ENCODE peak calls at places on chromosomes 6 and 20, in nine cellular contexts. R is activated gamma-delta T cell treated with Interleukin-2 at 50 U/mL for 16 hours; N is activated B cell treated with CpG ODN at 0.5 μM for 24 hours; L is uterus; S is anterior cingulate cortex; P is fibroblast of gingiva; Y is tibial artery; W is stimulated activated CD8-positive, alpha-beta memory T cell treated with anti-CD3 and anti-CD28 coated beads, Interleukin-2, amount 100 ng/mL, for 1 hour; B is activated CD8-positive, alpha-beta memory T cell treated with anti-CD3 and anti-CD28 coated beads, Interleukin-2, amount 50 U/mL, for 48 hours. H is an unnamed sample.

GRCh38 chr20:375265-375889 is 5.2 kb upstream of the TRIB3 start:
- DNase-seq in R (no peak), N (no peak), L (no peak), S (no peak), P (no peak), Y (no peak), W (no peak), B (no peak), H (no peak)

GRCh38 chr20:50729925-50730764 is 1.2 kb upstream of the PARD6B start:
- DNase-seq in R (no peak), N (no peak), L (no peak), S (no peak), P (no peak), Y (peak), W (no peak), B (no peak), H (no peak)

GRCh38 chr6:41877051-41877680 is 18.0 kb downstream of the USP49 start:
- DNase-seq in R (no peak), N (no peak), L (no peak), S (no peak), P (no peak), Y (no peak), W (no peak), B (no peak), H (no peak)

GRCh38 chr6:150417899-150418824 is 49.4 kb downstream of the IYD start:
- DNase-seq in R (no peak), N (no peak), L (no peak), S (no peak), P (peak), Y (no peak), W (no peak), B (no peak), H (peak)

GRCh38 chr6:98335594-98335993 is 498.8 kb upstream of the POU3F2 start:
- DNase-seq in R (no peak), N (no peak), L (no peak), S (no peak), P (no peak), Y (no peak), W (no peak), B (no peak), H (no peak)

GRCh38 chr6:142853244-142854180 is 91.5 kb downstream of the HIVEP2 start:
- DNase-seq in R (no peak), N (no peak), L (no peak), S (no peak), P (no peak), Y (no peak), W (no peak), B (no peak), H (no peak)

GRCh38 chr20:37901667-37902503 is 1.0 kb upstream of the VSTM2L start:
- DNase-seq in R (no peak), N (peak), L (peak), S (no peak), P (peak), Y (no peak), W (no peak), B (no peak), H (peak)

GRCh38 chr6:124795879-124796838 is 166.1 kb upstream of the RNF217 start:
- DNase-seq in R (no peak), N (no peak), L (no peak), S (no peak), P (no peak), Y (no peak), W (no peak), B (no peak), H (peak)

GRCh38 chr6:84967389-84967788 is 203.0 kb upstream of the TBX18 start:
- DNase-seq in R (no peak), N (no peak), L (no peak), S (no peak), P (peak), Y (no peak), W (no peak), B (no peak), H (peak)

GRCh38 chr20:5090191-5090590 is 29.6 kb downstream of the PCNA start:
- DNase-seq in R (no peak), N (no peak), L (no peak), S (no peak), P (no peak), Y (no peak), W (no peak), B (no peak), H (no peak)

GRCh38 chr6:119079288-119079809 is 885 bp upstream of the FAM184A start:
- DNase-seq in R (no peak), N (no peak), L (no peak), S (no peak), P (peak), Y (no peak), W (no peak), B (no peak), H (no peak)

GRCh38 chr20:3798405-3798768 is 2.3 kb downstream of the CDC25B start:
- DNase-seq in R (no peak), N (no peak), L (no peak), S (no peak), P (no peak), Y (no peak), W (no peak), B (no peak), H (no peak)

GRCh38 chr6:162706236-162706635 is 21.3 kb downstream of the PRKN start:
- DNase-seq in R (no peak), N (no peak), L (peak), S (no peak), P (no peak), Y (peak), W (no peak), B (no peak), H (no peak)

GRCh38 chr6:143805832-143806281 is 37.3 kb upstream of the LTV1 start:
- DNase-seq in R (no peak), N (no peak), L (no peak), S (no peak), P (peak), Y (no peak), W (no peak), B (no peak), H (no peak)

GRCh38 chr6:84681693-84682326 is 82.6 kb downstream of the TBX18 start:
- DNase-seq in R (no peak), N (no peak), L (no peak), S (no peak), P (no peak), Y (no peak), W (no peak), B (no peak), H (no peak)

GRCh38 chr6:12750416-12750815 is 33.8 kb downstream of the PHACTR1 start:
- DNase-seq in R (no peak), N (no peak), L (no peak), S (no peak), P (no peak), Y (no peak), W (no peak), B (no peak), H (no peak)

GRCh38 chr6:46772754-46773153 is 20.4 kb upstream of the MEP1A start:
- DNase-seq in R (no peak), N (no peak), L (no peak), S (peak), P (no peak), Y (peak), W (no peak), B (no peak), H (no peak)

GRCh38 chr6:48765352-48765961 is 654.5 kb upstream of the PTCHD4 start:
- DNase-seq in R (no peak), N (no peak), L (no peak), S (no peak), P (peak), Y (no peak), W (no peak), B (no peak), H (no peak)

GRCh38 chr20:63380346-63380870 is 19.3 kb upstream of the CHRNA4 start:
- DNase-seq in R (no peak), N (no peak), L (no peak), S (no peak), P (no peak), Y (no peak), W (no peak), B (no peak), H (no peak)

GRCh38 chr6:116100419-116101297 is at the start of gene NT5DC1:
- DNase-seq in R (peak), N (peak), L (peak), S (peak), P (peak), Y (peak), W (peak), B (peak), H (peak)

GRCh38 chr6:170459451-170459850 is 93.7 kb downstream of the PSMB1 start:
- DNase-seq in R (peak), N (no peak), L (no peak), S (no peak), P (peak), Y (no peak), W (peak), B (no peak), H (no peak)

GRCh38 chr6:75409928-75410327 is 83.7 kb downstream of the FILIP1 start:
- DNase-seq in R (no peak), N (no peak), L (no peak), S (no peak), P (no peak), Y (no peak), W (no peak), B (no peak), H (no peak)

GRCh38 chr6:131861356-131861755 is 53.5 kb downstream of the ENPP1 start:
- DNase-seq in R (no peak), N (no peak), L (no peak), S (no peak), P (peak), Y (no peak), W (no peak), B (no peak), H (no peak)

GRCh38 chr6:42756713-42757112 is 10.8 kb upstream of the TBCC start:
- DNase-seq in R (no peak), N (no peak), L (no peak), S (no peak), P (no peak), Y (peak), W (no peak), B (no peak), H (no peak)

GRCh38 chr6:44805239-44805849 is 417.8 kb downstream of the CDC5L start:
- DNase-seq in R (no peak), N (no peak), L (no peak), S (no peak), P (peak), Y (no peak), W (no peak), B (no peak), H (no peak)